ENCODE peak calls at places on chromosomes 12 and 14, in ten cellular contexts. N is NCI-H1092; A is epithelial cell of esophagus; G is cardiac muscle cell; D is nephron progenitor cell; U is hypothalamus; M is activated CD8-positive, alpha-beta T cell treated with anti-CD3 and anti-CD28 coated beads for 36 hours; Y is left ventricle myocardium inferior; T is Calu3; O is NCI-H2081. J is an unnamed sample.

GRCh38 chr12:47105914-47106674 is 26.3 kb upstream of the AMIGO2 start:
- DNase-seq in G (no peak), N (peak), A (no peak), T (no peak), M (no peak), Y (no peak), U (no peak), O (peak), D (no peak), J (no peak)

GRCh38 chr12:54338682-54339296 is 13.9 kb downstream of the COPZ1 start:
- DNase-seq in N (no peak), U (no peak), G (no peak), M (no peak), A (no peak), D (no peak), O (no peak), T (no peak), Y (no peak), J (no peak)

GRCh38 chr12:131311764-131312163 is 358.1 kb downstream of the ADGRD1 start:
- DNase-seq in D (no peak), T (no peak), O (no peak), N (no peak), U (no peak), G (no peak), Y (no peak), M (no peak), A (no peak), J (no peak)

GRCh38 chr12:41476499-41476898 is 288.4 kb downstream of the PDZRN4 start:
- DNase-seq in Y (no peak), A (no peak), U (no peak), D (no peak), N (no peak), O (peak), G (no peak), M (no peak), T (no peak), J (no peak)

GRCh38 chr14:104158827-104159798 is 20.7 kb downstream of the KIF26A start:
- DNase-seq in G (peak), N (no peak), D (no peak), A (no peak), O (no peak), T (no peak), Y (peak), U (peak), M (no peak), J (no peak)

GRCh38 chr12:69417741-69418167 is 52.4 kb upstream of the FRS2 start:
- DNase-seq in Y (no peak), D (no peak), M (no peak), U (no peak), A (no peak), G (no peak), N (no peak), T (no peak), O (no peak), J (no peak)

GRCh38 chr14:21104448-21105060 is 3.7 kb downstream of the TMEM253 start:
- DNase-seq in G (peak), T (peak), A (peak), Y (peak), D (peak), O (peak), N (peak), U (peak), M (peak), J (peak)

GRCh38 chr12:10469701-10470100 is 16.5 kb upstream of the KLRC1 start:
- DNase-seq in Y (no peak), N (no peak), A (no peak), T (no peak), M (no peak), U (no peak), G (no peak), D (no peak), O (no peak), J (no peak)

GRCh38 chr12:91423336-91424050 is 240.9 kb upstream of the DCN start:
- DNase-seq in M (no peak), O (no peak), Y (no peak), N (no peak), U (no peak), G (no peak), A (no peak), D (no peak), T (no peak), J (no peak)

GRCh38 chr12:92036771-92037453 is 108.7 kb downstream of the BTG1 start:
- DNase-seq in O (no peak), U (no peak), G (no peak), D (no peak), A (peak), Y (no peak), T (peak), N (no peak), M (no peak), J (no peak)

GRCh38 chr12:48969847-48970701 is 1.5 kb downstream of the WNT10B start:
- DNase-seq in U (no peak), G (peak), Y (no peak), N (no peak), O (no peak), D (peak), M (peak), A (no peak), T (no peak), J (peak)

GRCh38 chr12:94718114-94718513 is 67.8 kb upstream of the TMCC3 start:
- DNase-seq in G (peak), T (no peak), U (no peak), Y (no peak), M (no peak), O (peak), D (no peak), N (no peak), A (peak), J (no peak)

GRCh38 chr12:113683566-113683965 is 211.9 kb upstream of the LHX5 start:
- DNase-seq in D (no peak), A (no peak), G (no peak), M (no peak), N (peak), T (no peak), O (peak), U (no peak), Y (no peak), J (no peak)

GRCh38 chr12:75863475-75863874 is 168.1 kb downstream of the PHLDA1 start:
- DNase-seq in M (no peak), A (peak), N (no peak), G (no peak), O (no peak), D (no peak), T (no peak), Y (no peak), U (no peak), J (no peak)

GRCh38 chr12:114672817-114673168 is 11.2 kb downstream of the TBX3 start:
- DNase-seq in U (no peak), D (no peak), Y (no peak), T (no peak), A (no peak), G (no peak), M (no peak), N (no peak), O (no peak), J (no peak)

GRCh38 chr12:69396041-69396440 is 36.5 kb downstream of the YEATS4 start:
- DNase-seq in U (no peak), N (no peak), A (peak), D (no peak), O (no peak), G (no peak), M (no peak), Y (no peak), T (no peak), J (no peak)

GRCh38 chr14:55514819-55515470 is 65.1 kb upstream of the KTN1 start:
- DNase-seq in U (no peak), Y (no peak), T (no peak), D (no peak), G (no peak), O (no peak), M (no peak), N (no peak), A (peak), J (no peak)

GRCh38 chr12:58777815-58778214 is 142.5 kb downstream of the LRIG3 start:
- DNase-seq in T (no peak), N (no peak), A (no peak), U (no peak), Y (no peak), G (no peak), M (no peak), D (no peak), O (no peak), J (no peak)

GRCh38 chr14:33711761-33712160 is 239.1 kb downstream of the EGLN3 start:
- DNase-seq in T (no peak), A (no peak), O (no peak), Y (no peak), N (no peak), M (no peak), U (peak), D (no peak), G (no peak), J (no peak)

GRCh38 chr14:64232095-64232830 is 61.9 kb downstream of the ESR2 start:
- DNase-seq in G (no peak), Y (no peak), A (no peak), D (no peak), M (peak), N (no peak), O (no peak), U (no peak), T (no peak), J (no peak)

GRCh38 chr14:60515244-60515695 is 6.3 kb downstream of the SIX6 start:
- DNase-seq in M (peak), O (no peak), T (no peak), G (no peak), D (no peak), A (no peak), Y (no peak), U (no peak), N (no peak), J (no peak)

GRCh38 chr12:24533953-24534352 is 414.9 kb downstream of the BCAT1 start:
- DNase-seq in O (no peak), T (no peak), U (no peak), Y (no peak), A (no peak), M (no peak), G (no peak), D (no peak), N (no peak), J (no peak)

GRCh38 chr14:51308872-51309271 is 68.8 kb downstream of the TMX1 start:
- DNase-seq in G (peak), O (no peak), M (no peak), U (no peak), N (no peak), A (no peak), Y (no peak), T (no peak), D (no peak), J (no peak)

GRCh38 chr12:48788852-48789775 is at the start of gene ADCY6:
- DNase-seq in G (peak), T (peak), M (no peak), U (peak), A (peak), O (peak), Y (peak), D (peak), N (peak), J (no peak)

GRCh38 chr14:20935303-20935984 is 19.8 kb upstream of the RNASE2 start:
- DNase-seq in D (no peak), O (no peak), M (no peak), G (no peak), U (no peak), Y (no peak), T (no peak), A (no peak), N (no peak), J (no peak)

GRCh38 chr12:46904406-46905240 is 78.8 kb upstream of the SLC38A4 start:
- DNase-seq in N (no peak), O (no peak), A (no peak), D (no peak), M (no peak), G (no peak), T (no peak), U (no peak), Y (no peak), J (no peak)

J was measured in CD4-positive, alpha-beta T cell.